ENCODE peak calls at places on chromosomes 7 and 10, in five cellular contexts. T is GM23338, Z is adrenal gland, F is astrocyte, A is H1. G is an unnamed sample. For H3K36me3, the result is how much of the 10 kb centered on the place peaks cover.

GRCh38 chr7:154927624-154928125 is 75.2 kb downstream of the PAXIP1 start:
- DNase-seq in T (peak), Z (peak), F (peak), A (no peak), G (peak)

GRCh38 chr7:26293569-26294308 is 2.1 kb downstream of the SNX10 start:
- DNase-seq in T (no peak), Z (no peak), F (no peak), A (no peak), G (no peak)

GRCh38 chr10:96992721-96993120 is 160.6 kb downstream of the LCOR start:
- DNase-seq in T (no peak), Z (no peak), F (no peak), A (no peak), G (no peak)

GRCh38 chr10:24723386-24723787 is 300 bp downstream of the ARHGAP21 start:
- DNase-seq in T (no peak), Z (peak), F (no peak), A (no peak), G (no peak)

GRCh38 chr10:72058347-72058898 is 29.9 kb downstream of the SPOCK2 start:
- DNase-seq in T (no peak), Z (no peak), F (no peak), A (no peak), G (no peak)

GRCh38 chr10:46515402-46516192 is 40.9 kb downstream of the GPRIN2 start:
- DNase-seq in T (no peak), Z (no peak), F (no peak), A (no peak), G (no peak)

GRCh38 chr10:31912289-31912688 is 16.3 kb downstream of the ARHGAP12 start:
- DNase-seq in T (no peak), Z (no peak), F (peak), A (no peak), G (no peak)

GRCh38 chr7:5215313-5215712 is 25.3 kb downstream of the WIPI2 start:
- DNase-seq in T (no peak), Z (no peak), F (no peak), A (no peak), G (no peak)

GRCh38 chr7:156639426-156640256 is 933 bp upstream of the RNF32 start:
- DNase-seq in T (peak), Z (no peak), F (no peak), A (no peak), G (no peak)

GRCh38 chr10:12193193-12193592 is 2.5 kb downstream of the NUDT5 start:
- DNase-seq in T (no peak), Z (no peak), F (peak), A (no peak), G (peak)

GRCh38 chr10:19970707-19971106 is 154.5 kb downstream of the PLXDC2 start:
- DNase-seq in T (no peak), Z (no peak), F (no peak), A (no peak), G (no peak)

GRCh38 chr7:93211228-93211818 is 14.9 kb downstream of the HEPACAM2 start:
- DNase-seq in T (no peak), Z (no peak), F (no peak), A (no peak), G (no peak)

DNA sequence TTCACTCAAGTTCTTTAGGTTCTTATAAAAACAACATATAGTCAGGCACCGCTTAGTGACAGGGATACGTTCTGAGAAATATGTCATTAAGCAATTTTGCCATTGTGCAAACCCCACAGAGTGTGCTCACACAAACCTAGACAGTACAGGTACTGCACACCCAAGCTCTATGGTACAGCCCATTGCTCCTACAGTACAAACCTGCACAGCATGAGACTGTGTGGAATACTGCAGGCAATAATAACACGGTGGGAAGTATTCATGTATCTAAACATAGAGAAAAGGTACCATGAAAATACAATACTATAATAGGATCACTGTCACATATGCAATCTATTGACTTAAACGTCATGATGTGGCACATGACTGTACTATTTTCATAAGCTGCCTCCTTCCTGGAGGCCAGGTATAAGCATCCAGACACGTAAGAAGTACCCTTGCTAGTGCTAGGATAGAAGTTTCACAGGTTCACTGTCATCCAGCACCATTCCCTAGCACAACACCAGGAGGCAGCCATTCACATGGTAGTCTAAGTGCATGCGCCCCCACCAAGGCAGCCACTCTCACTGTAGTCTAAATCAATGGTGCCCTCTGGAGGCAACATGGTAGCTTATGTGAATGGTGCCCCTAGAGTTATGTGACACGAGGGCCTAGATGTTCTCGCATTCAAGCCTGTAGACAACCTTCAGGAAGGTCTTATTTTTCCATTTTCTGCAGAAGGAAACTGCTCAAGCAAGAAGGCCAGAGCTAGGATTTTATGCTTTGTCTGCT is 98.5 kb downstream of the ARHGAP22 start:
- DNase-seq in T (no peak), Z (peak), F (no peak), A (no peak), G (no peak)
- TF ChIP-seq CTCF in T (peak), Z (peak), F (peak), A (peak), G (no peak)

GRCh38 chr7:56287429-56288138 is 171.4 kb upstream of the NUPR2 start:
- DNase-seq in T (no peak), Z (peak), F (no peak), A (no peak), G (no peak)
- H3K4me3 ChIP-seq in T (no peak), Z (no peak), F (no peak), A (no peak), G (peak)

GRCh38 chr10:74982634-74982982 is 128.8 kb upstream of the SAMD8 start:
- DNase-seq in T (no peak), Z (no peak), F (no peak), A (no peak), G (no peak)
- H3K36me3 ChIP-seq in T (under half), Z (under half), F (under half), A (under half), G (under half)

GRCh38 chr10:90959826-90960225 is 38.9 kb upstream of the ANKRD1 start:
- DNase-seq in T (no peak), Z (no peak), F (no peak), A (no peak), G (no peak)
- TF ChIP-seq CTCF in T (no peak), Z (no peak), F (no peak), A (no peak), G (no peak)

GRCh38 chr7:64876792-64877713 is 26.0 kb upstream of the ZNF273 start:
- DNase-seq in T (peak), Z (peak), F (no peak), A (peak), G (no peak)
- H3K4me3 ChIP-seq in T (peak), Z (no peak), F (peak), A (peak), G (peak)

GRCh38 chr7:82081644-82082224 is 311.9 kb upstream of the HGF start:
- DNase-seq in T (no peak), Z (no peak), F (no peak), A (no peak), G (no peak)
- H3K36me3 ChIP-seq in T (under half), Z (under half), F (under half), A (under half), G (under half)

G was measured in kidney epithelial cell.